ENCODE peak calls at places on chromosomes 5 and 9, in four cellular contexts. B is lower lobe of right lung, V is A549, C is prostate gland. U is an unnamed sample. For H3K4me1, the result is how much of the 10 kb centered on the place peaks cover.

GRCh38 chr9:137785704-137786161 is 91.8 kb upstream of the CACNA1B start:
- DNase-seq in B (no peak), V (no peak), C (no peak), U (no peak)

GRCh38 chr5:120564013-120564412 is 99.9 kb downstream of the PRR16 start:
- DNase-seq in B (no peak), V (no peak), C (no peak), U (no peak)

GRCh38 chr9:78397045-78397843 is 100.3 kb downstream of the PSAT1 start:
- DNase-seq in B (no peak), V (no peak), C (no peak), U (no peak)

GRCh38 chr9:123119566-123119965 is 86.1 kb downstream of the GPR21 start:
- DNase-seq in B (peak), V (no peak), C (no peak), U (no peak)

GRCh38 chr5:102974177-102974576 is 145.8 kb downstream of the GIN1 start:
- DNase-seq in B (no peak), V (no peak), C (no peak), U (no peak)

GRCh38 chr5:78624011-78624541 is 24.5 kb downstream of the LHFPL2 start:
- DNase-seq in B (no peak), V (no peak), C (no peak), U (no peak)

GRCh38 chr5:6576861-6577501 is 55.9 kb downstream of the NSUN2 start:
- DNase-seq in B (no peak), V (peak), C (peak), U (peak)

GRCh38 chr9:124047106-124047716 is 35.6 kb downstream of the LHX2 start:
- DNase-seq in B (no peak), V (no peak), C (no peak), U (no peak)

GRCh38 chr9:133992780-133993634 is 883 bp upstream of the VAV2 start:
- DNase-seq in B (peak), V (peak), C (peak), U (peak)

GRCh38 chr9:127225747-127226646 is 38.6 kb upstream of the GARNL3 start:
- DNase-seq in B (no peak), V (no peak), C (no peak), U (peak)

GRCh38 chr5:175654807-175655206 is 3.1 kb upstream of the HRH2 start:
- DNase-seq in B (no peak), V (no peak), C (no peak), U (peak)

GRCh38 chr9:78572266-78572665 is 275.3 kb downstream of the PSAT1 start:
- DNase-seq in B (no peak), V (no peak), C (no peak), U (no peak)

GRCh38 chr9:122374885-122375420 is 4.1 kb downstream of the PTGS1 start:
- DNase-seq in B (peak), V (no peak), C (peak), U (peak)

GRCh38 chr9:89463986-89464901 is 33.7 kb downstream of the SEMA4D start:
- DNase-seq in B (no peak), V (no peak), C (no peak), U (no peak)

GRCh38 chr9:34869390-34869789 is 88.7 kb upstream of the PHF24 start:
- DNase-seq in B (no peak), V (peak), C (no peak), U (no peak)

GRCh38 chr5:86861514-86861913 is 243.8 kb downstream of the COX7C start:
- DNase-seq in B (no peak), V (no peak), C (no peak), U (no peak)

DNA sequence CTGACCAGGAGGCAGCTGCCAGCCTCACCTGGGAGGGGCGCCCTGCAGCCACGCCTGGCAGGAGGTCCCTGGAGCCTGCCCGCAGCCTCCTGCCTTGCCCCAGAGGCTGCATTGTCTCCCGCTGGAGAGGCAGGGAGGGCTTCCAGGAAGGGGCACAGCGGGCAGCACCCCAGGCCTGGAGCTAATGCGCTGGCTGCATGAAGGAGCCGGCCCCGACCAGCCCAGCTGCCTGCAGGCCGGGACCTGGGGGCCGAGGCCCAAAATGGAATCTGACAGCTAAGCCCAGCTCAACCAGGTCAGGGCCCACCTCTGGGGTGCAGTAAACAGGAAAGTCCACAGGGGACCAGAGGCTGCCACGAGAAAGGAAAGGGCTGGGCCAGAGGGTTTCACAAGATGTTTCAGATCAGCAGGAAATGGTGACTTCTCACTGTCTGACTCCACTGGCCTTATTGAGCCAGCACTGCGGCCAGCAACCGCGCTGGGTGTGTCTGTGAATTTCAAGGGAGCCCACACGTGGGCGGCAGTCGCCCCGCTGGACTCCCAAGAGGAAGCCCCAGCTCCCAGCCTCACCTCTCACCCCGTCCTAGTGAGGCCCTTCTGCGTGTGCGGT is 18.6 kb upstream of the NOTCH1 start:
- DNase-seq in B (peak), V (no peak), C (no peak), U (peak)
- TF ChIP-seq CTCF in B (peak), V (no peak), C (peak), U (no peak)

DNA sequence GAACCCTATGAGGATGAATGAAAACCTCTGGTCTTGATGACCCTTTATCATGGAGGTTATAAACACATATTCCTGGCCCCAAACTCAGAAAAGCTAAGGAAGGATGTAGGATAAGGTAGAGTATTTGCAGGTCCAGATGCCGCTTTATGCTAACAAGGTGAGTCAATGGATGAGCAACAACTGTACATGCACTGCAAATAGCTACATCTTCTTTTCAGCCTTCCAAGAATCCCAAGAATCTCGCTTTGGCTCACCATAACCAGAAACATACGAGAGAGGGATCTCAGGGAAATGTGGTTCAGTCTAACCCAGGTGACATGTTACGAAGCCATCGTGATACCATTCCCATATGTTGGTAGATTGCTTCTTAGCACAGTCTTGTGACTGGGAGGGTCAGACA is 152.3 kb upstream of the ANKH start:
- DNase-seq in B (no peak), V (no peak), C (no peak), U (no peak)
- H3K4me1 ChIP-seq in B (under half), V (under half), C (under half), U (under half)

DNA sequence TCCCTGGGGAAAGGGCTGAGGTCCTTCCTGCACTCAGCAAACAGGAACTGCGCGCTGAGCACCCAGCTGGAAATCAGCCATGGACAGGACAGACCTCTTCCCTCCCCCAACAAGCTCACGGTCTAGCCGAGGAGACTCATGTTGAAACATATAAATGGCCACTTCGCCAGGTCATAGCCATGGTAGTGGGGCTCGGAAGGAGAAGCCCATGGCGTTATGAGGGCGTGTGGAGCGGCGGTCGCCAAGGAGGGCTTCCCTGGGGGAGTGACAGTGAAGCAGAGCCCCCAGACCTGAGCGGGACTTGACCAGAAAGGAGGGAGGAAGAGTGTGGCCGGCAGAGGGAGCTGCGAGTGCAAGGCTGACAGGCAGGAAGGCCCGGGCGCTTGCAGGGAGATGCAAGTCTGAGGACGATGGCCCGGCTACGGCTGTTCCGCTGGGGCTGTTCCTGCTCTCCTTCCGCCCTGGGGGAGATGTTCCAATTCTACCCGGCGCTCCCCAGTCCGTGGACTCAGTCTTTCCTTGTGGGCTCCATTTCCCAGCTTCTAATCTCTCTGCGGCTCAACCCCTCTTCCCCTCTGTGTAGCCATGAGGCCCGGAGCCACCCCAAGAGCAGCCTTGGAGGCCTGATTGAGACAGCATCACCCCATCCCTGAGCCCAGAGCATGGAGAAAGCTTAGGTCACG is 43.9 kb upstream of the PRRC2B start:
- DNase-seq in B (peak), V (peak), C (peak), U (peak)
- H3K4me3 ChIP-seq in B (peak), V (peak), C (peak), U (no peak)

GRCh38 chr9:119284118-119284517 is 85.1 kb downstream of the BRINP1 start:
- DNase-seq in B (no peak), V (peak), C (no peak), U (no peak)
- TF ChIP-seq CTCF in B (no peak), V (no peak), C (peak), U (no peak)

U was measured in thyroid gland.